ENCODE peak calls at places on chromosomes 11 and 22, in seven cellular contexts. One of them, this sample, is unnamed. For H3K27me3 and H3K36me3, the result is how much of the 10 kb centered on the place peaks cover.

GRCh38 chr11:30914143-30914762 is 328.1 kb upstream of the MPPED2 start:
- DNase-seq in spleen: peak
- DNase-seq in neural progenitor cell: peak
- DNase-seq in tibial nerve: peak
- DNase-seq in IMR-90: peak
- DNase-seq in astrocyte: peak
- DNase-seq in heart right ventricle: peak
- DNase-seq in this sample: peak

GRCh38 chr11:99098751-99099150 is 78.0 kb downstream of the CNTN5 start:
- DNase-seq in spleen: no peak
- DNase-seq in neural progenitor cell: no peak
- DNase-seq in tibial nerve: no peak
- DNase-seq in IMR-90: no peak
- DNase-seq in astrocyte: no peak
- DNase-seq in heart right ventricle: no peak
- DNase-seq in this sample: no peak

GRCh38 chr11:8332196-8332595 is 68.5 kb upstream of the LMO1 start:
- DNase-seq in spleen: no peak
- DNase-seq in neural progenitor cell: no peak
- DNase-seq in tibial nerve: no peak
- DNase-seq in IMR-90: no peak
- DNase-seq in astrocyte: no peak
- DNase-seq in heart right ventricle: no peak
- DNase-seq in this sample: no peak

GRCh38 chr11:110883266-110883665 is 171.0 kb upstream of the ARHGAP20 start:
- DNase-seq in spleen: no peak
- DNase-seq in neural progenitor cell: peak
- DNase-seq in tibial nerve: no peak
- DNase-seq in IMR-90: peak
- DNase-seq in astrocyte: no peak
- DNase-seq in heart right ventricle: no peak
- DNase-seq in this sample: no peak

GRCh38 chr11:44005076-44005800 is 42.5 kb upstream of the ACCSL start:
- DNase-seq in spleen: no peak
- DNase-seq in neural progenitor cell: peak
- DNase-seq in tibial nerve: no peak
- DNase-seq in IMR-90: no peak
- DNase-seq in astrocyte: no peak
- DNase-seq in heart right ventricle: no peak
- DNase-seq in this sample: no peak

GRCh38 chr11:131644204-131644603 is 273.8 kb downstream of the NTM start:
- DNase-seq in spleen: no peak
- DNase-seq in neural progenitor cell: no peak
- DNase-seq in tibial nerve: no peak
- DNase-seq in IMR-90: no peak
- DNase-seq in astrocyte: no peak
- DNase-seq in heart right ventricle: no peak
- DNase-seq in this sample: no peak

GRCh38 chr11:16993495-16993894 is 20.7 kb downstream of the PLEKHA7 start:
- DNase-seq in spleen: no peak
- DNase-seq in neural progenitor cell: no peak
- DNase-seq in tibial nerve: no peak
- DNase-seq in IMR-90: no peak
- DNase-seq in astrocyte: no peak
- DNase-seq in heart right ventricle: no peak
- DNase-seq in this sample: no peak

GRCh38 chr11:9719949-9720646 is 56.2 kb downstream of the SWAP70 start:
- DNase-seq in spleen: no peak
- DNase-seq in neural progenitor cell: no peak
- DNase-seq in tibial nerve: no peak
- DNase-seq in IMR-90: no peak
- DNase-seq in astrocyte: no peak
- DNase-seq in heart right ventricle: no peak
- DNase-seq in this sample: no peak

GRCh38 chr11:59437770-59438169 is 1.5 kb downstream of the OR5A1 start:
- DNase-seq in spleen: no peak
- DNase-seq in neural progenitor cell: peak
- DNase-seq in tibial nerve: no peak
- DNase-seq in IMR-90: no peak
- DNase-seq in astrocyte: no peak
- DNase-seq in heart right ventricle: no peak
- DNase-seq in this sample: no peak

GRCh38 chr11:110471315-110471714 is 41.6 kb downstream of the FDX1 start:
- DNase-seq in spleen: no peak
- DNase-seq in neural progenitor cell: no peak
- DNase-seq in tibial nerve: no peak
- DNase-seq in IMR-90: peak
- DNase-seq in astrocyte: peak
- DNase-seq in heart right ventricle: no peak
- DNase-seq in this sample: no peak

GRCh38 chr22:39617761-39618757 is 47.5 kb downstream of the CACNA1I start:
- DNase-seq in spleen: no peak
- DNase-seq in neural progenitor cell: no peak
- DNase-seq in tibial nerve: no peak
- DNase-seq in IMR-90: no peak
- DNase-seq in astrocyte: no peak
- DNase-seq in heart right ventricle: no peak
- DNase-seq in this sample: no peak

GRCh38 chr11:27705873-27706820 is 5.9 kb upstream of the BDNF start:
- DNase-seq in spleen: no peak
- DNase-seq in neural progenitor cell: peak
- DNase-seq in tibial nerve: no peak
- DNase-seq in IMR-90: peak
- DNase-seq in astrocyte: peak
- DNase-seq in heart right ventricle: no peak
- DNase-seq in this sample: no peak

GRCh38 chr11:62842171-62842717 is 2.9 kb upstream of the WDR74 start:
- DNase-seq in spleen: peak
- DNase-seq in neural progenitor cell: no peak
- DNase-seq in tibial nerve: no peak
- DNase-seq in IMR-90: no peak
- DNase-seq in astrocyte: no peak
- DNase-seq in heart right ventricle: peak
- DNase-seq in this sample: no peak

GRCh38 chr11:60195923-60196368 is 13.1 kb upstream of the MS4A6A start:
- DNase-seq in spleen: no peak
- DNase-seq in neural progenitor cell: no peak
- DNase-seq in tibial nerve: no peak
- DNase-seq in IMR-90: no peak
- DNase-seq in astrocyte: no peak
- DNase-seq in heart right ventricle: no peak
- DNase-seq in this sample: no peak

GRCh38 chr11:130609121-130610035 is 160.9 kb downstream of the ADAMTS15 start:
- DNase-seq in spleen: no peak
- DNase-seq in neural progenitor cell: no peak
- DNase-seq in tibial nerve: peak
- DNase-seq in IMR-90: no peak
- DNase-seq in astrocyte: no peak
- DNase-seq in heart right ventricle: peak
- DNase-seq in this sample: peak

GRCh38 chr22:50722048-50722701 is 15.8 kb upstream of the ACR start:
- DNase-seq in spleen: no peak
- DNase-seq in neural progenitor cell: no peak
- DNase-seq in tibial nerve: no peak
- DNase-seq in IMR-90: no peak
- DNase-seq in astrocyte: no peak
- DNase-seq in heart right ventricle: no peak
- DNase-seq in this sample: no peak

GRCh38 chr22:32480238-32480637 is 5.6 kb downstream of the FBXO7 start:
- DNase-seq in spleen: no peak
- DNase-seq in neural progenitor cell: no peak
- DNase-seq in tibial nerve: no peak
- DNase-seq in IMR-90: no peak
- DNase-seq in astrocyte: no peak
- DNase-seq in heart right ventricle: no peak
- DNase-seq in this sample: no peak

GRCh38 chr11:132674161-132674560 is 858.1 kb downstream of the OPCML start:
- DNase-seq in spleen: no peak
- DNase-seq in neural progenitor cell: no peak
- DNase-seq in tibial nerve: no peak
- DNase-seq in IMR-90: no peak
- DNase-seq in astrocyte: no peak
- DNase-seq in heart right ventricle: no peak
- DNase-seq in this sample: peak

GRCh38 chr11:66720223-66720898 is 8.7 kb downstream of the SPTBN2 start:
- DNase-seq in spleen: peak
- DNase-seq in neural progenitor cell: peak
- DNase-seq in tibial nerve: no peak
- DNase-seq in IMR-90: peak
- DNase-seq in astrocyte: peak
- DNase-seq in heart right ventricle: no peak
- DNase-seq in this sample: no peak

GRCh38 chr11:67299471-67300191 is 3.7 kb upstream of the SSH3 start:
- DNase-seq in spleen: peak
- DNase-seq in neural progenitor cell: no peak
- DNase-seq in tibial nerve: no peak
- DNase-seq in IMR-90: no peak
- DNase-seq in astrocyte: no peak
- DNase-seq in heart right ventricle: no peak
- DNase-seq in this sample: no peak

GRCh38 chr11:81705283-81705682 is 1028.4 kb downstream of the FAM181B start:
- DNase-seq in spleen: no peak
- DNase-seq in neural progenitor cell: no peak
- DNase-seq in tibial nerve: no peak
- DNase-seq in IMR-90: no peak
- DNase-seq in astrocyte: no peak
- DNase-seq in heart right ventricle: no peak
- DNase-seq in this sample: no peak

GRCh38 chr11:119726150-119726553 is 2.8 kb downstream of the NECTIN1 start:
- DNase-seq in spleen: no peak
- DNase-seq in neural progenitor cell: peak
- DNase-seq in tibial nerve: no peak
- DNase-seq in IMR-90: no peak
- DNase-seq in astrocyte: no peak
- DNase-seq in heart right ventricle: no peak
- DNase-seq in this sample: no peak
- H3K4me3 ChIP-seq in spleen: no peak
- H3K4me3 ChIP-seq in neural progenitor cell: peak
- H3K4me3 ChIP-seq in tibial nerve: no peak
- H3K4me3 ChIP-seq in IMR-90: no peak
- H3K4me3 ChIP-seq in astrocyte: no peak
- H3K4me3 ChIP-seq in heart right ventricle: peak
- H3K4me3 ChIP-seq in this sample: no peak

GRCh38 chr11:97883086-97883485 is 1137.7 kb upstream of the CNTN5 start:
- DNase-seq in spleen: no peak
- DNase-seq in neural progenitor cell: no peak
- DNase-seq in tibial nerve: no peak
- DNase-seq in IMR-90: no peak
- DNase-seq in astrocyte: peak
- DNase-seq in heart right ventricle: no peak
- DNase-seq in this sample: no peak

GRCh38 chr11:97880209-97880608 is 1140.5 kb upstream of the CNTN5 start:
- DNase-seq in spleen: no peak
- DNase-seq in neural progenitor cell: no peak
- DNase-seq in tibial nerve: no peak
- DNase-seq in IMR-90: no peak
- DNase-seq in astrocyte: no peak
- DNase-seq in heart right ventricle: no peak
- DNase-seq in this sample: no peak
- H3K27me3 ChIP-seq in spleen: under half
- H3K27me3 ChIP-seq in neural progenitor cell: under half
- H3K27me3 ChIP-seq in tibial nerve: under half
- H3K27me3 ChIP-seq in IMR-90: under half
- H3K27me3 ChIP-seq in astrocyte: under half
- H3K27me3 ChIP-seq in heart right ventricle: under half
- H3K27me3 ChIP-seq in this sample: under half

GRCh38 chr11:72233056-72233772 is 8.6 kb downstream of the INPPL1 start:
- DNase-seq in spleen: peak
- DNase-seq in neural progenitor cell: no peak
- DNase-seq in tibial nerve: no peak
- DNase-seq in IMR-90: no peak
- DNase-seq in astrocyte: no peak
- DNase-seq in heart right ventricle: no peak
- DNase-seq in this sample: no peak

GRCh38 chr11:72235351-72236057 is 8.5 kb downstream of the PHOX2A start:
- DNase-seq in spleen: no peak
- DNase-seq in neural progenitor cell: no peak
- DNase-seq in tibial nerve: no peak
- DNase-seq in IMR-90: no peak
- DNase-seq in astrocyte: no peak
- DNase-seq in heart right ventricle: no peak
- DNase-seq in this sample: no peak

GRCh38 chr11:72233773-72234513 is 9.4 kb downstream of the INPPL1 start:
- DNase-seq in spleen: peak
- DNase-seq in neural progenitor cell: no peak
- DNase-seq in tibial nerve: no peak
- DNase-seq in IMR-90: no peak
- DNase-seq in astrocyte: no peak
- DNase-seq in heart right ventricle: no peak
- DNase-seq in this sample: no peak

GRCh38 chr11:72234920-72235319 is 9.1 kb downstream of the PHOX2A start:
- DNase-seq in spleen: no peak
- DNase-seq in neural progenitor cell: no peak
- DNase-seq in tibial nerve: no peak
- DNase-seq in IMR-90: no peak
- DNase-seq in astrocyte: no peak
- DNase-seq in heart right ventricle: no peak
- DNase-seq in this sample: no peak

DNA sequence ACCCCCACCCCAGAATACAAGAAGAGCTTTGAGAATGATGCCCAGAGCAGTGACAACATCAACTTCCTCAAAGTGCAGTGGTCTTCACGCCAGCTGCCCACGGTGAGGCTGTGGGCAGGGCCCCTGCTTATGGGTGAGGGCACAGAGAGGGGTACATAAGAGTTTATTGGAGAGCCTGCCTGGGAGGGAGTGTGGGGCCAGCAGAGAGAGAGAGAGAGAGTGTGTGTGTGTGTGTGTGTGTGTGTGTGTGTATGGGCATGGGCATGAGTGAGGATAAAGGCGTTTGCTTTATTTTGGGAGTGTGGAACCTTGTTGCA is 9.5 kb downstream of the PHOX2A start:
- DNase-seq in spleen: peak
- DNase-seq in neural progenitor cell: no peak
- DNase-seq in tibial nerve: no peak
- DNase-seq in IMR-90: no peak
- DNase-seq in astrocyte: no peak
- DNase-seq in heart right ventricle: no peak
- DNase-seq in this sample: no peak
- H3K36me3 ChIP-seq in spleen: under half
- H3K36me3 ChIP-seq in neural progenitor cell: under half
- H3K36me3 ChIP-seq in tibial nerve: under half
- H3K36me3 ChIP-seq in IMR-90: half or more
- H3K36me3 ChIP-seq in astrocyte: under half
- H3K36me3 ChIP-seq in heart right ventricle: under half
- H3K36me3 ChIP-seq in this sample: half or more

DNA sequence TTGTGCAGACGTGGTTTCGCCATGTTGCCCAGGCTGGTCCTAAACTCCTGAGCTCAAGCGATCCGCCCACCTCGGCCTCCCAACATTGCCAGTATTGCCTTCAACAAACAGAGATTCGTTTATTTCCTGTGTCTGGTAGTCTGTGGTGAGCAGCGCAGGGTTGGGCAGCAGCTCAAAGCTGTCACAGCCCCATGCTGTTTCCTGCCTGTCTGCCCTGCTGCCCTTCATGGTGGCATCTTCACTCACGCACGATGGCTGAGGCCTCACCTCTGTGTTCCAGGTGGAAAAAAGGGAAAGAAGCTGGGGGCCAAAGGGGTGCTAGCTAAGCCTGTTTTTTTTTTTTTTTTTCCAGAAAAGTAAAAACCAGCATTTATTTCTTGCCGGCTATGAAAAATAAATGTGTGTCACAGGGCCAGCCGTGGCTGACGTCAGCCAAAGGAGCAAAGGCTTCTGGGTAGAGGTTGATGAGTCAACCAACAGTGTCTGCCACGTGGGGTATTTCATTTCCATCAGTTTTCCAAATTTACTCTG is 28.8 kb downstream of the TBC1D22A start:
- DNase-seq in spleen: peak
- DNase-seq in neural progenitor cell: no peak
- DNase-seq in tibial nerve: peak
- DNase-seq in IMR-90: peak
- DNase-seq in astrocyte: peak
- DNase-seq in heart right ventricle: no peak
- DNase-seq in this sample: peak
- H3K4me3 ChIP-seq in spleen: no peak
- H3K4me3 ChIP-seq in neural progenitor cell: no peak
- H3K4me3 ChIP-seq in tibial nerve: no peak
- H3K4me3 ChIP-seq in IMR-90: no peak
- H3K4me3 ChIP-seq in astrocyte: peak
- H3K4me3 ChIP-seq in heart right ventricle: no peak
- H3K4me3 ChIP-seq in this sample: no peak